ENCODE peak calls at places on chromosomes 11 and 22, in six cellular contexts. X, W, I, N, C and V are unnamed samples.

GRCh38 chr22:40855960-40856512 is 403 bp downstream of the ST13 start:
- DNase-seq in X (no peak), W (no peak), I (peak; percentile 45), N (peak; percentile 48), C (no peak), V (no peak)

GRCh38 chr11:111561801-111562325 is 21.3 kb downstream of the LAYN start:
- DNase-seq in X (no peak), W (no peak), I (no peak), N (no peak), C (no peak), V (no peak)

GRCh38 chr11:102604875-102605274 is 20.3 kb downstream of the MMP20 start:
- DNase-seq in X (no peak), W (no peak), I (no peak), N (no peak), C (no peak), V (no peak)

GRCh38 chr11:2779499-2779980 is 79.7 kb upstream of the KCNQ1OT1 start:
- DNase-seq in X (no peak), W (no peak), I (no peak), N (no peak), C (no peak), V (no peak)

GRCh38 chr11:114163830-114164401 is 104.4 kb downstream of the ZBTB16 start:
- DNase-seq in X (no peak), W (no peak), I (no peak), N (no peak), C (no peak), V (no peak)

GRCh38 chr22:25395468-25395867 is 169.0 kb upstream of the GRK3 start:
- DNase-seq in X (no peak), W (no peak), I (no peak), N (no peak), C (no peak), V (no peak)

GRCh38 chr11:73186294-73186850 is 31.7 kb upstream of the P2RY2 start:
- DNase-seq in X (no peak), W (no peak), I (no peak), N (no peak), C (no peak), V (no peak)

GRCh38 chr11:16791494-16791961 is 53.1 kb downstream of the C11orf58 start:
- DNase-seq in X (no peak), W (no peak), I (no peak), N (no peak), C (peak; percentile 68), V (peak; percentile 62)

GRCh38 chr22:48356731-48357130 is 1470.9 kb downstream of the BRD1 start:
- DNase-seq in X (no peak), W (no peak), I (no peak), N (no peak), C (no peak), V (no peak)

GRCh38 chr11:2077061-2077802 is 62.0 kb downstream of the IGF2 start:
- DNase-seq in X (no peak), W (no peak), I (no peak), N (no peak), C (no peak), V (no peak)

GRCh38 chr11:119340335-119341221 is at the start of gene C1QTNF5:
- DNase-seq in X (peak; percentile 88), W (peak; percentile 82), I (no peak), N (no peak), C (peak; percentile 77), V (no peak)

GRCh38 chr11:78857688-78858087 is 283.0 kb upstream of the NARS2 start:
- DNase-seq in X (no peak), W (no peak), I (no peak), N (no peak), C (no peak), V (no peak)

GRCh38 chr11:72135891-72136676 is 559 bp downstream of the FOLR3 start:
- DNase-seq in X (no peak), W (no peak), I (no peak), N (no peak), C (no peak), V (no peak)

GRCh38 chr22:38243007-38243775 is 29.6 kb downstream of the TMEM184B start:
- DNase-seq in X (no peak), W (no peak), I (no peak), N (no peak), C (no peak), V (no peak)

GRCh38 chr11:71133946-71134345 is 118.4 kb downstream of the SHANK2 start:
- DNase-seq in X (peak; percentile 33), W (no peak), I (no peak), N (no peak), C (no peak), V (no peak)

GRCh38 chr22:46077669-46078099 is 72.6 kb upstream of the PPARA start:
- DNase-seq in X (no peak), W (peak; percentile 51), I (no peak), N (no peak), C (peak; percentile 31), V (no peak)

GRCh38 chr22:45640291-45640940 is 31.2 kb upstream of the ATXN10 start:
- DNase-seq in X (peak; percentile 18), W (peak; percentile 34), I (no peak), N (no peak), C (no peak), V (no peak)

GRCh38 chr11:116993599-116993998 is 104.6 kb downstream of the SIK3 start:
- DNase-seq in X (no peak), W (no peak), I (no peak), N (peak; percentile 19), C (no peak), V (no peak)